ENCODE peak calls at places on chromosomes 3 and 15, in nine cellular contexts. One of them, this sample, is unnamed.

GRCh38 chr3:104385421-104385820 is 981.3 kb upstream of the ALCAM start:
- DNase-seq in hippocampal formation: no peak
- DNase-seq in aorta: no peak
- DNase-seq in mucosa of gallbladder: no peak
- DNase-seq in stimulated activated CD4-positive, alpha-beta T cell treated with anti-CD3 and anti-CD28 coated beads, Interleukin-4, amount 100 ng/mL, for 24 hours: no peak
- DNase-seq in OCI-M1: peak
- DNase-seq in GM23248: no peak
- DNase-seq in GM13977: no peak
- DNase-seq in amniotic stem cell: no peak
- DNase-seq in this sample: no peak

GRCh38 chr15:97623091-97623661 is 337.3 kb upstream of the ARRDC4 start:
- DNase-seq in aorta: no peak
- DNase-seq in amniotic stem cell: no peak
- DNase-seq in stimulated activated CD4-positive, alpha-beta T cell treated with anti-CD3 and anti-CD28 coated beads, Interleukin-4, amount 100 ng/mL, for 24 hours: no peak
- DNase-seq in GM23248: no peak
- DNase-seq in GM13977: no peak
- DNase-seq in OCI-M1: no peak
- DNase-seq in hippocampal formation: no peak
- DNase-seq in mucosa of gallbladder: no peak
- DNase-seq in this sample: no peak

GRCh38 chr3:37282996-37283395 is 108.6 kb upstream of the LRRFIP2 start:
- DNase-seq in amniotic stem cell: no peak
- DNase-seq in GM23248: peak
- DNase-seq in OCI-M1: peak
- DNase-seq in GM13977: no peak
- DNase-seq in mucosa of gallbladder: no peak
- DNase-seq in stimulated activated CD4-positive, alpha-beta T cell treated with anti-CD3 and anti-CD28 coated beads, Interleukin-4, amount 100 ng/mL, for 24 hours: no peak
- DNase-seq in hippocampal formation: no peak
- DNase-seq in aorta: no peak
- DNase-seq in this sample: no peak

GRCh38 chr15:98683821-98684220 is 35.5 kb downstream of the IGF1R start:
- DNase-seq in GM13977: no peak
- DNase-seq in aorta: no peak
- DNase-seq in stimulated activated CD4-positive, alpha-beta T cell treated with anti-CD3 and anti-CD28 coated beads, Interleukin-4, amount 100 ng/mL, for 24 hours: no peak
- DNase-seq in OCI-M1: no peak
- DNase-seq in amniotic stem cell: no peak
- DNase-seq in GM23248: no peak
- DNase-seq in mucosa of gallbladder: no peak
- DNase-seq in hippocampal formation: no peak
- DNase-seq in this sample: no peak

GRCh38 chr3:177287231-177287630 is 89.9 kb upstream of the TBL1XR1 start:
- DNase-seq in mucosa of gallbladder: no peak
- DNase-seq in hippocampal formation: no peak
- DNase-seq in aorta: no peak
- DNase-seq in stimulated activated CD4-positive, alpha-beta T cell treated with anti-CD3 and anti-CD28 coated beads, Interleukin-4, amount 100 ng/mL, for 24 hours: no peak
- DNase-seq in amniotic stem cell: no peak
- DNase-seq in GM23248: no peak
- DNase-seq in OCI-M1: peak
- DNase-seq in GM13977: no peak
- DNase-seq in this sample: no peak

GRCh38 chr15:73079570-73079969 is 27.3 kb downstream of the NEO1 start:
- DNase-seq in amniotic stem cell: no peak
- DNase-seq in GM13977: no peak
- DNase-seq in hippocampal formation: no peak
- DNase-seq in GM23248: no peak
- DNase-seq in stimulated activated CD4-positive, alpha-beta T cell treated with anti-CD3 and anti-CD28 coated beads, Interleukin-4, amount 100 ng/mL, for 24 hours: no peak
- DNase-seq in OCI-M1: peak
- DNase-seq in aorta: no peak
- DNase-seq in mucosa of gallbladder: no peak
- DNase-seq in this sample: no peak

GRCh38 chr3:156593814-156594213 is 38.9 kb upstream of the SSR3 start:
- DNase-seq in mucosa of gallbladder: no peak
- DNase-seq in aorta: no peak
- DNase-seq in stimulated activated CD4-positive, alpha-beta T cell treated with anti-CD3 and anti-CD28 coated beads, Interleukin-4, amount 100 ng/mL, for 24 hours: no peak
- DNase-seq in GM13977: no peak
- DNase-seq in hippocampal formation: no peak
- DNase-seq in GM23248: no peak
- DNase-seq in OCI-M1: no peak
- DNase-seq in amniotic stem cell: no peak
- DNase-seq in this sample: no peak

GRCh38 chr3:105791919-105792786 is 76.7 kb downstream of the CBLB start:
- DNase-seq in hippocampal formation: no peak
- DNase-seq in GM13977: no peak
- DNase-seq in OCI-M1: peak
- DNase-seq in mucosa of gallbladder: peak
- DNase-seq in aorta: peak
- DNase-seq in amniotic stem cell: no peak
- DNase-seq in GM23248: peak
- DNase-seq in stimulated activated CD4-positive, alpha-beta T cell treated with anti-CD3 and anti-CD28 coated beads, Interleukin-4, amount 100 ng/mL, for 24 hours: no peak
- DNase-seq in this sample: peak

GRCh38 chr3:174441588-174442316 is 417.4 kb upstream of the NAALADL2 start:
- DNase-seq in aorta: no peak
- DNase-seq in mucosa of gallbladder: no peak
- DNase-seq in stimulated activated CD4-positive, alpha-beta T cell treated with anti-CD3 and anti-CD28 coated beads, Interleukin-4, amount 100 ng/mL, for 24 hours: no peak
- DNase-seq in amniotic stem cell: no peak
- DNase-seq in GM13977: no peak
- DNase-seq in GM23248: peak
- DNase-seq in OCI-M1: no peak
- DNase-seq in hippocampal formation: no peak
- DNase-seq in this sample: no peak

GRCh38 chr3:13223574-13224237 is 150.5 kb upstream of the IQSEC1 start:
- DNase-seq in aorta: no peak
- DNase-seq in OCI-M1: no peak
- DNase-seq in mucosa of gallbladder: no peak
- DNase-seq in GM23248: no peak
- DNase-seq in GM13977: no peak
- DNase-seq in amniotic stem cell: no peak
- DNase-seq in stimulated activated CD4-positive, alpha-beta T cell treated with anti-CD3 and anti-CD28 coated beads, Interleukin-4, amount 100 ng/mL, for 24 hours: no peak
- DNase-seq in hippocampal formation: no peak
- DNase-seq in this sample: no peak

GRCh38 chr3:119700920-119701734 is 1.7 kb upstream of the CFAP91 start:
- DNase-seq in stimulated activated CD4-positive, alpha-beta T cell treated with anti-CD3 and anti-CD28 coated beads, Interleukin-4, amount 100 ng/mL, for 24 hours: no peak
- DNase-seq in GM23248: no peak
- DNase-seq in mucosa of gallbladder: no peak
- DNase-seq in GM13977: no peak
- DNase-seq in hippocampal formation: no peak
- DNase-seq in amniotic stem cell: no peak
- DNase-seq in aorta: no peak
- DNase-seq in OCI-M1: peak
- DNase-seq in this sample: no peak

GRCh38 chr15:82963356-82964341 is 11.1 kb upstream of the HOMER2 start:
- DNase-seq in stimulated activated CD4-positive, alpha-beta T cell treated with anti-CD3 and anti-CD28 coated beads, Interleukin-4, amount 100 ng/mL, for 24 hours: no peak
- DNase-seq in GM23248: peak
- DNase-seq in OCI-M1: no peak
- DNase-seq in aorta: no peak
- DNase-seq in hippocampal formation: no peak
- DNase-seq in mucosa of gallbladder: no peak
- DNase-seq in GM13977: no peak
- DNase-seq in amniotic stem cell: no peak
- DNase-seq in this sample: no peak

GRCh38 chr15:64462492-64462891 is 2.1 kb downstream of the ZNF609 start:
- DNase-seq in aorta: no peak
- DNase-seq in OCI-M1: no peak
- DNase-seq in mucosa of gallbladder: no peak
- DNase-seq in hippocampal formation: no peak
- DNase-seq in stimulated activated CD4-positive, alpha-beta T cell treated with anti-CD3 and anti-CD28 coated beads, Interleukin-4, amount 100 ng/mL, for 24 hours: no peak
- DNase-seq in GM13977: no peak
- DNase-seq in GM23248: no peak
- DNase-seq in amniotic stem cell: no peak
- DNase-seq in this sample: no peak

GRCh38 chr15:101651753-101652097 is 456 bp downstream of the TM2D3 start:
- DNase-seq in OCI-M1: peak
- DNase-seq in aorta: no peak
- DNase-seq in stimulated activated CD4-positive, alpha-beta T cell treated with anti-CD3 and anti-CD28 coated beads, Interleukin-4, amount 100 ng/mL, for 24 hours: no peak
- DNase-seq in GM13977: no peak
- DNase-seq in amniotic stem cell: no peak
- DNase-seq in hippocampal formation: peak
- DNase-seq in mucosa of gallbladder: peak
- DNase-seq in GM23248: no peak
- DNase-seq in this sample: no peak

GRCh38 chr3:12868039-12869024 is 27.0 kb upstream of the RPL32 start:
- DNase-seq in GM13977: peak
- DNase-seq in mucosa of gallbladder: peak
- DNase-seq in amniotic stem cell: peak
- DNase-seq in hippocampal formation: peak
- DNase-seq in OCI-M1: peak
- DNase-seq in stimulated activated CD4-positive, alpha-beta T cell treated with anti-CD3 and anti-CD28 coated beads, Interleukin-4, amount 100 ng/mL, for 24 hours: peak
- DNase-seq in aorta: peak
- DNase-seq in GM23248: peak
- DNase-seq in this sample: peak

GRCh38 chr3:72567976-72568560 is 280.2 kb downstream of the SHQ1 start:
- DNase-seq in GM23248: no peak
- DNase-seq in stimulated activated CD4-positive, alpha-beta T cell treated with anti-CD3 and anti-CD28 coated beads, Interleukin-4, amount 100 ng/mL, for 24 hours: no peak
- DNase-seq in hippocampal formation: no peak
- DNase-seq in aorta: no peak
- DNase-seq in mucosa of gallbladder: no peak
- DNase-seq in OCI-M1: no peak
- DNase-seq in GM13977: no peak
- DNase-seq in amniotic stem cell: no peak
- DNase-seq in this sample: no peak

GRCh38 chr3:28940530-28940929 is 340.3 kb upstream of the RBMS3 start:
- DNase-seq in hippocampal formation: peak
- DNase-seq in GM13977: peak
- DNase-seq in mucosa of gallbladder: peak
- DNase-seq in stimulated activated CD4-positive, alpha-beta T cell treated with anti-CD3 and anti-CD28 coated beads, Interleukin-4, amount 100 ng/mL, for 24 hours: no peak
- DNase-seq in amniotic stem cell: peak
- DNase-seq in aorta: no peak
- DNase-seq in OCI-M1: peak
- DNase-seq in GM23248: peak
- DNase-seq in this sample: no peak

GRCh38 chr15:61812476-61812875 is 247.8 kb downstream of the VPS13C start:
- DNase-seq in GM23248: no peak
- DNase-seq in amniotic stem cell: no peak
- DNase-seq in mucosa of gallbladder: no peak
- DNase-seq in OCI-M1: no peak
- DNase-seq in aorta: no peak
- DNase-seq in GM13977: no peak
- DNase-seq in stimulated activated CD4-positive, alpha-beta T cell treated with anti-CD3 and anti-CD28 coated beads, Interleukin-4, amount 100 ng/mL, for 24 hours: no peak
- DNase-seq in hippocampal formation: no peak
- DNase-seq in this sample: no peak

GRCh38 chr3:127224118-127224517 is 31.2 kb downstream of the PRR23E start:
- DNase-seq in aorta: no peak
- DNase-seq in OCI-M1: no peak
- DNase-seq in stimulated activated CD4-positive, alpha-beta T cell treated with anti-CD3 and anti-CD28 coated beads, Interleukin-4, amount 100 ng/mL, for 24 hours: no peak
- DNase-seq in amniotic stem cell: no peak
- DNase-seq in GM23248: no peak
- DNase-seq in mucosa of gallbladder: no peak
- DNase-seq in hippocampal formation: no peak
- DNase-seq in GM13977: no peak
- DNase-seq in this sample: no peak

GRCh38 chr15:77107531-77108355 is 36.8 kb upstream of the TSPAN3 start:
- DNase-seq in amniotic stem cell: no peak
- DNase-seq in OCI-M1: peak
- DNase-seq in aorta: peak
- DNase-seq in hippocampal formation: peak
- DNase-seq in mucosa of gallbladder: peak
- DNase-seq in GM13977: peak
- DNase-seq in stimulated activated CD4-positive, alpha-beta T cell treated with anti-CD3 and anti-CD28 coated beads, Interleukin-4, amount 100 ng/mL, for 24 hours: peak
- DNase-seq in GM23248: peak
- DNase-seq in this sample: peak

GRCh38 chr15:80918440-80918839 is 71.2 kb downstream of the MESD start:
- DNase-seq in mucosa of gallbladder: no peak
- DNase-seq in amniotic stem cell: no peak
- DNase-seq in aorta: no peak
- DNase-seq in GM13977: no peak
- DNase-seq in GM23248: no peak
- DNase-seq in OCI-M1: no peak
- DNase-seq in stimulated activated CD4-positive, alpha-beta T cell treated with anti-CD3 and anti-CD28 coated beads, Interleukin-4, amount 100 ng/mL, for 24 hours: no peak
- DNase-seq in hippocampal formation: no peak
- DNase-seq in this sample: no peak

This sample was measured in thyroid gland.